ENCODE peak calls at places on chromosomes 4 and X, in ten cellular contexts. One of them, this sample, is unnamed.

GRCh38 chrX:72272868-72273267 is 4.2 kb downstream of the RPS4X start:
- DNase-seq in kidney epithelial cell: peak; percentile 34
- DNase-seq in pancreas: no peak
- DNase-seq in tibial nerve: no peak
- DNase-seq in cardiac muscle cell: no peak
- DNase-seq in heart left ventricle: no peak
- DNase-seq in RWPE1: peak; percentile 45
- DNase-seq in fibroblast of lung: no peak
- DNase-seq in left ventricle myocardium inferior: no peak
- DNase-seq in H9: no peak
- DNase-seq in this sample: no peak

GRCh38 chr4:2822461-2823300 is 21.0 kb upstream of the ADD1 start:
- DNase-seq in kidney epithelial cell: no peak
- DNase-seq in pancreas: no peak
- DNase-seq in tibial nerve: no peak
- DNase-seq in cardiac muscle cell: no peak
- DNase-seq in heart left ventricle: peak; percentile 54
- DNase-seq in RWPE1: no peak
- DNase-seq in fibroblast of lung: no peak
- DNase-seq in left ventricle myocardium inferior: peak; percentile 12
- DNase-seq in H9: no peak
- DNase-seq in this sample: no peak

GRCh38 chr4:144750348-144750747 is 104.4 kb downstream of the HHIP start:
- DNase-seq in kidney epithelial cell: no peak
- DNase-seq in pancreas: no peak
- DNase-seq in tibial nerve: no peak
- DNase-seq in cardiac muscle cell: no peak
- DNase-seq in heart left ventricle: no peak
- DNase-seq in RWPE1: no peak
- DNase-seq in fibroblast of lung: no peak
- DNase-seq in left ventricle myocardium inferior: no peak
- DNase-seq in H9: no peak
- DNase-seq in this sample: no peak

GRCh38 chr4:87416965-87417364 is 5.4 kb upstream of the NUDT9 start:
- DNase-seq in kidney epithelial cell: no peak
- DNase-seq in pancreas: no peak
- DNase-seq in tibial nerve: no peak
- DNase-seq in cardiac muscle cell: no peak
- DNase-seq in heart left ventricle: no peak
- DNase-seq in RWPE1: no peak
- DNase-seq in fibroblast of lung: no peak
- DNase-seq in left ventricle myocardium inferior: no peak
- DNase-seq in H9: no peak
- DNase-seq in this sample: no peak

GRCh38 chr4:144709159-144709558 is 63.2 kb downstream of the HHIP start:
- DNase-seq in kidney epithelial cell: peak; percentile 93
- DNase-seq in pancreas: no peak
- DNase-seq in tibial nerve: no peak
- DNase-seq in cardiac muscle cell: peak; percentile 56
- DNase-seq in heart left ventricle: no peak
- DNase-seq in RWPE1: no peak
- DNase-seq in fibroblast of lung: no peak
- DNase-seq in left ventricle myocardium inferior: no peak
- DNase-seq in H9: no peak
- DNase-seq in this sample: no peak

GRCh38 chr4:99723555-99724450 is 66.2 kb upstream of the C4orf54 start:
- DNase-seq in kidney epithelial cell: peak; percentile 68
- DNase-seq in pancreas: peak; percentile 84
- DNase-seq in tibial nerve: no peak
- DNase-seq in cardiac muscle cell: peak; percentile 74
- DNase-seq in heart left ventricle: no peak
- DNase-seq in RWPE1: peak; percentile 82
- DNase-seq in fibroblast of lung: peak; percentile 87
- DNase-seq in left ventricle myocardium inferior: peak; percentile 58
- DNase-seq in H9: peak; percentile 31
- DNase-seq in this sample: no peak

GRCh38 chr4:120829113-120829831 is 93.3 kb downstream of the PRDM5 start:
- DNase-seq in kidney epithelial cell: no peak
- DNase-seq in pancreas: no peak
- DNase-seq in tibial nerve: no peak
- DNase-seq in cardiac muscle cell: peak; percentile 31
- DNase-seq in heart left ventricle: no peak
- DNase-seq in RWPE1: no peak
- DNase-seq in fibroblast of lung: peak; percentile 69
- DNase-seq in left ventricle myocardium inferior: no peak
- DNase-seq in H9: no peak
- DNase-seq in this sample: no peak

GRCh38 chr4:47413515-47413914 is 50.0 kb downstream of the COMMD8 start:
- DNase-seq in kidney epithelial cell: peak; percentile 21
- DNase-seq in pancreas: no peak
- DNase-seq in tibial nerve: no peak
- DNase-seq in cardiac muscle cell: no peak
- DNase-seq in heart left ventricle: no peak
- DNase-seq in RWPE1: no peak
- DNase-seq in fibroblast of lung: no peak
- DNase-seq in left ventricle myocardium inferior: no peak
- DNase-seq in H9: no peak
- DNase-seq in this sample: no peak

GRCh38 chr4:169791527-169792156 is 33.9 kb upstream of the HPF1 start:
- DNase-seq in kidney epithelial cell: peak; percentile 19
- DNase-seq in pancreas: peak; percentile 51
- DNase-seq in tibial nerve: peak; percentile 40
- DNase-seq in cardiac muscle cell: peak; percentile 70
- DNase-seq in heart left ventricle: no peak
- DNase-seq in RWPE1: peak; percentile 44
- DNase-seq in fibroblast of lung: peak; percentile 71
- DNase-seq in left ventricle myocardium inferior: no peak
- DNase-seq in H9: peak; percentile 66
- DNase-seq in this sample: peak; percentile 64

GRCh38 chr4:53571936-53572580 is 19.2 kb downstream of the LNX1 start:
- DNase-seq in kidney epithelial cell: no peak
- DNase-seq in pancreas: no peak
- DNase-seq in tibial nerve: no peak
- DNase-seq in cardiac muscle cell: no peak
- DNase-seq in heart left ventricle: no peak
- DNase-seq in RWPE1: no peak
- DNase-seq in fibroblast of lung: no peak
- DNase-seq in left ventricle myocardium inferior: no peak
- DNase-seq in H9: no peak
- DNase-seq in this sample: no peak

GRCh38 chr4:155953151-155954117 is at the start of gene CTSO:
- DNase-seq in kidney epithelial cell: peak; percentile 53
- DNase-seq in pancreas: peak; percentile 69
- DNase-seq in tibial nerve: peak; percentile 93
- DNase-seq in cardiac muscle cell: peak; percentile 88
- DNase-seq in heart left ventricle: peak; percentile 88
- DNase-seq in RWPE1: peak; percentile 56
- DNase-seq in fibroblast of lung: peak; percentile 92
- DNase-seq in left ventricle myocardium inferior: peak; percentile 75
- DNase-seq in H9: peak; percentile 68
- DNase-seq in this sample: peak; percentile 60

GRCh38 chr4:33302298-33302697 is 2582.1 kb downstream of the PCDH7 start:
- DNase-seq in kidney epithelial cell: peak; percentile 12
- DNase-seq in pancreas: no peak
- DNase-seq in tibial nerve: no peak
- DNase-seq in cardiac muscle cell: peak; percentile 20
- DNase-seq in heart left ventricle: no peak
- DNase-seq in RWPE1: no peak
- DNase-seq in fibroblast of lung: peak; percentile 1
- DNase-seq in left ventricle myocardium inferior: no peak
- DNase-seq in H9: no peak
- DNase-seq in this sample: no peak

GRCh38 chr4:101711590-101712255 is 78.8 kb upstream of the BANK1 start:
- DNase-seq in kidney epithelial cell: no peak
- DNase-seq in pancreas: no peak
- DNase-seq in tibial nerve: no peak
- DNase-seq in cardiac muscle cell: no peak
- DNase-seq in heart left ventricle: no peak
- DNase-seq in RWPE1: no peak
- DNase-seq in fibroblast of lung: no peak
- DNase-seq in left ventricle myocardium inferior: no peak
- DNase-seq in H9: no peak
- DNase-seq in this sample: no peak

GRCh38 chr4:26985836-26986235 is 125.2 kb downstream of the STIM2 start:
- DNase-seq in kidney epithelial cell: no peak
- DNase-seq in pancreas: no peak
- DNase-seq in tibial nerve: no peak
- DNase-seq in cardiac muscle cell: peak; percentile 29
- DNase-seq in heart left ventricle: no peak
- DNase-seq in RWPE1: no peak
- DNase-seq in fibroblast of lung: no peak
- DNase-seq in left ventricle myocardium inferior: no peak
- DNase-seq in H9: no peak
- DNase-seq in this sample: no peak

GRCh38 chrX:152637649-152638442 is at the start of gene GABRQ:
- DNase-seq in kidney epithelial cell: no peak
- DNase-seq in pancreas: peak; percentile 34
- DNase-seq in tibial nerve: no peak
- DNase-seq in cardiac muscle cell: peak; percentile 45
- DNase-seq in heart left ventricle: no peak
- DNase-seq in RWPE1: peak; percentile 21
- DNase-seq in fibroblast of lung: peak; percentile 3
- DNase-seq in left ventricle myocardium inferior: peak; percentile 13
- DNase-seq in H9: peak; percentile 94
- DNase-seq in this sample: peak; percentile 69

GRCh38 chrX:12080265-12080664 is 58.0 kb upstream of the FRMPD4 start:
- DNase-seq in kidney epithelial cell: no peak
- DNase-seq in pancreas: peak; percentile 8
- DNase-seq in tibial nerve: peak; percentile 4
- DNase-seq in cardiac muscle cell: peak; percentile 63
- DNase-seq in heart left ventricle: no peak
- DNase-seq in RWPE1: peak; percentile 8
- DNase-seq in fibroblast of lung: peak; percentile 52
- DNase-seq in left ventricle myocardium inferior: no peak
- DNase-seq in H9: peak; percentile 26
- DNase-seq in this sample: peak; percentile 11

GRCh38 chrX:52424658-52425057 is 55.8 kb downstream of the XAGE2 start:
- DNase-seq in kidney epithelial cell: no peak
- DNase-seq in pancreas: no peak
- DNase-seq in tibial nerve: no peak
- DNase-seq in cardiac muscle cell: no peak
- DNase-seq in heart left ventricle: no peak
- DNase-seq in RWPE1: no peak
- DNase-seq in fibroblast of lung: peak; percentile 28
- DNase-seq in left ventricle myocardium inferior: no peak
- DNase-seq in H9: no peak
- DNase-seq in this sample: no peak

GRCh38 chrX:139600105-139600504 is 69.6 kb downstream of the F9 start:
- DNase-seq in kidney epithelial cell: no peak
- DNase-seq in pancreas: no peak
- DNase-seq in tibial nerve: no peak
- DNase-seq in cardiac muscle cell: no peak
- DNase-seq in heart left ventricle: no peak
- DNase-seq in RWPE1: no peak
- DNase-seq in fibroblast of lung: no peak
- DNase-seq in left ventricle myocardium inferior: no peak
- DNase-seq in H9: no peak
- DNase-seq in this sample: no peak
- TF ChIP-seq CTCF in kidney epithelial cell: no peak
- TF ChIP-seq CTCF in pancreas: no peak
- TF ChIP-seq CTCF in tibial nerve: no peak
- TF ChIP-seq CTCF in cardiac muscle cell: no peak
- TF ChIP-seq CTCF in heart left ventricle: no peak
- TF ChIP-seq CTCF in RWPE1: no peak
- TF ChIP-seq CTCF in fibroblast of lung: no peak
- TF ChIP-seq CTCF in left ventricle myocardium inferior: no peak
- TF ChIP-seq CTCF in H9: no peak
- TF ChIP-seq CTCF in this sample: no peak

DNA sequence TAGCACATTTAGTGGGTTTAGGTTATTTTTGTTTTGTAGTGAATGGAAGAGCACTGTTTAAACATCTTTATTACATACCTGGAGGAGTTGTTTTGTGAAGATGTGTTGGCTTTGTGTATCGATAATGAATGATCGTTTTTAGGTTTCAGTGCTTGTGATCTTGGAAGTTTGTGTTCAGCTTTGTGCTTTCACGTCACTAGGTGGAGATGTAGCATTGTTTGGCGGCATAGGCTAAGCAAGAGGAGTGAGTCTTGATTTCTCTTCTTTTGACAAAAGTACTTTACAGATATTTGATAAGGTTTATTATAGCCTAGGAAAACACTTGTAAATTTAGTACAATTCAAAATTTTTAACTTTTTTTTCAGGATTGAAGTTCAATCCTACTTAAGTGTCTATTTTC is 50.4 kb downstream of the PDK3 start:
- DNase-seq in kidney epithelial cell: no peak
- DNase-seq in pancreas: no peak
- DNase-seq in tibial nerve: no peak
- DNase-seq in cardiac muscle cell: peak; percentile 49
- DNase-seq in heart left ventricle: no peak
- DNase-seq in RWPE1: no peak
- DNase-seq in fibroblast of lung: peak; percentile 38
- DNase-seq in left ventricle myocardium inferior: no peak
- DNase-seq in H9: no peak
- DNase-seq in this sample: no peak
- TF ChIP-seq CTCF in kidney epithelial cell: peak; percentile 23
- TF ChIP-seq CTCF in pancreas: no peak
- TF ChIP-seq CTCF in tibial nerve: no peak
- TF ChIP-seq CTCF in cardiac muscle cell: peak; percentile 41
- TF ChIP-seq CTCF in heart left ventricle: peak; percentile 17
- TF ChIP-seq CTCF in RWPE1: no peak
- TF ChIP-seq CTCF in fibroblast of lung: peak; percentile 35
- TF ChIP-seq CTCF in left ventricle myocardium inferior: peak; percentile 34
- TF ChIP-seq CTCF in H9: peak; percentile 67
- TF ChIP-seq CTCF in this sample: no peak

GRCh38 chrX:31213941-31214340 is 142.1 kb upstream of the FTHL17 start:
- DNase-seq in kidney epithelial cell: no peak
- DNase-seq in pancreas: peak; percentile 36
- DNase-seq in tibial nerve: no peak
- DNase-seq in cardiac muscle cell: peak; percentile 33
- DNase-seq in heart left ventricle: no peak
- DNase-seq in RWPE1: peak; percentile 20
- DNase-seq in fibroblast of lung: peak; percentile 30
- DNase-seq in left ventricle myocardium inferior: no peak
- DNase-seq in H9: no peak
- DNase-seq in this sample: peak; percentile 5
- TF ChIP-seq CTCF in kidney epithelial cell: peak; percentile 62
- TF ChIP-seq CTCF in pancreas: peak; percentile 31
- TF ChIP-seq CTCF in tibial nerve: peak; percentile 12
- TF ChIP-seq CTCF in cardiac muscle cell: peak; percentile 59
- TF ChIP-seq CTCF in heart left ventricle: peak; percentile 27
- TF ChIP-seq CTCF in RWPE1: peak; percentile 24
- TF ChIP-seq CTCF in fibroblast of lung: peak; percentile 64
- TF ChIP-seq CTCF in left ventricle myocardium inferior: peak; percentile 57
- TF ChIP-seq CTCF in H9: peak; percentile 59
- TF ChIP-seq CTCF in this sample: no peak

DNA sequence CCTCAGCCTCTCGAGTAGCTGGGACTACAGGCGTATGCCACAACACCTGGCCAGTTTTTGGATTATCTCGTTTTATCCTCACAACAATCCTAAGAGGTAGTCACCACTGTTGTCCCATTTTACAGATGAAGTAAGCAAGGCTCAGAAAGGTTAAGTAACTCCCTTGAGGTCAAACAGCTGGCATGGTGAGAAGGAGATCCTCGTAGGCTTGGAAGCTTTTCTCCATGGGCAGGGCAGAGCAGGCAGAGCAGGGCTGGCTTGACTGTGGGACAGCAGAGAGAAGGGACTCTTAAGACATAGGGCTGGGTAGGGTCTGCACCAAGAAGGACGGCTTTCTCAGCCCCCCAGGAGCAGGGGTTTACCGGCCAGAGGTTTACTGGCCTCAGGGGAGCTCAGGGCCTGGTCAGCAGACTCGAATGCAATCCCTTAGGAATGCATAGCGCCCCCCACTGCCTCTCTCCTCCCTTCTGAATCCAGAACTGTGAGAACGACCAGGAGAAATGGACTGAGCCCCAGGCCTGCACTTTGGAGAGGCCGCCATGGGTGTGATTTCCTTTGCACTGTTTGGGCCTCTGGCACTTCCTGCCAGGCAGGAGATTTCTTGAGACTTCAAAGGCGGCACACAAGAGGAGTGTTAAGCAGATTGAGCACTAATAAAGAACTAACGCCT is 14.0 kb upstream of the CDKN2AIP start:
- DNase-seq in kidney epithelial cell: no peak
- DNase-seq in pancreas: no peak
- DNase-seq in tibial nerve: no peak
- DNase-seq in cardiac muscle cell: no peak
- DNase-seq in heart left ventricle: no peak
- DNase-seq in RWPE1: no peak
- DNase-seq in fibroblast of lung: no peak
- DNase-seq in left ventricle myocardium inferior: no peak
- DNase-seq in H9: peak; percentile 82
- DNase-seq in this sample: peak; percentile 57
- TF ChIP-seq CTCF in kidney epithelial cell: no peak
- TF ChIP-seq CTCF in pancreas: no peak
- TF ChIP-seq CTCF in tibial nerve: no peak
- TF ChIP-seq CTCF in cardiac muscle cell: no peak
- TF ChIP-seq CTCF in heart left ventricle: no peak
- TF ChIP-seq CTCF in RWPE1: no peak
- TF ChIP-seq CTCF in fibroblast of lung: no peak
- TF ChIP-seq CTCF in left ventricle myocardium inferior: no peak
- TF ChIP-seq CTCF in H9: peak; percentile 38
- TF ChIP-seq CTCF in this sample: no peak